ENCODE peak calls at places on chromosomes 7 and 10, in seven cellular contexts. One of them, this sample, is unnamed.

GRCh38 chr10:76942556-76943416 is 694.8 kb downstream of the KCNMA1 start:
- DNase-seq in IMR-90: peak; percentile 29
- DNase-seq in AG09309: no peak
- DNase-seq in hepatic stellate cell: peak; percentile 11
- DNase-seq in dorsolateral prefrontal cortex: no peak
- DNase-seq in GM20000: no peak
- DNase-seq in epithelial cell of prostate: no peak
- DNase-seq in this sample: no peak

GRCh38 chr10:61486738-61487396 is 33.7 kb upstream of the TMEM26 start:
- DNase-seq in AG09309: no peak
- DNase-seq in IMR-90: peak; percentile 52
- DNase-seq in hepatic stellate cell: peak; percentile 4
- DNase-seq in epithelial cell of prostate: no peak
- DNase-seq in dorsolateral prefrontal cortex: no peak
- DNase-seq in GM20000: no peak
- DNase-seq in this sample: no peak

GRCh38 chr7:100865971-100866720 is 1.0 kb upstream of the TRIP6 start:
- DNase-seq in IMR-90: no peak
- DNase-seq in dorsolateral prefrontal cortex: peak; percentile 91
- DNase-seq in GM20000: peak; percentile 45
- DNase-seq in AG09309: no peak
- DNase-seq in epithelial cell of prostate: no peak
- DNase-seq in hepatic stellate cell: no peak
- DNase-seq in this sample: peak; percentile 69

GRCh38 chr7:150351587-150352194 is 10.3 kb upstream of the RARRES2 start:
- DNase-seq in epithelial cell of prostate: no peak
- DNase-seq in hepatic stellate cell: no peak
- DNase-seq in IMR-90: peak; percentile 25
- DNase-seq in AG09309: no peak
- DNase-seq in dorsolateral prefrontal cortex: no peak
- DNase-seq in GM20000: no peak
- DNase-seq in this sample: no peak

GRCh38 chr7:41825927-41826480 is 123.1 kb upstream of the INHBA start:
- DNase-seq in AG09309: no peak
- DNase-seq in epithelial cell of prostate: no peak
- DNase-seq in hepatic stellate cell: no peak
- DNase-seq in dorsolateral prefrontal cortex: no peak
- DNase-seq in GM20000: no peak
- DNase-seq in IMR-90: peak; percentile 28
- DNase-seq in this sample: no peak

GRCh38 chr10:11724938-11725776 is 17.0 kb upstream of the ECHDC3 start:
- DNase-seq in dorsolateral prefrontal cortex: no peak
- DNase-seq in hepatic stellate cell: peak; percentile 75
- DNase-seq in GM20000: peak; percentile 75
- DNase-seq in IMR-90: peak; percentile 79
- DNase-seq in AG09309: peak; percentile 42
- DNase-seq in epithelial cell of prostate: peak; percentile 14
- DNase-seq in this sample: peak; percentile 40

GRCh38 chr7:70313251-70313650 is 715.0 kb downstream of the AUTS2 start:
- DNase-seq in dorsolateral prefrontal cortex: no peak
- DNase-seq in epithelial cell of prostate: no peak
- DNase-seq in AG09309: no peak
- DNase-seq in GM20000: no peak
- DNase-seq in IMR-90: no peak
- DNase-seq in hepatic stellate cell: no peak
- DNase-seq in this sample: no peak

GRCh38 chr10:98308602-98309365 is 40.8 kb upstream of the LOXL4 start:
- DNase-seq in GM20000: no peak
- DNase-seq in IMR-90: no peak
- DNase-seq in hepatic stellate cell: no peak
- DNase-seq in epithelial cell of prostate: no peak
- DNase-seq in AG09309: no peak
- DNase-seq in dorsolateral prefrontal cortex: no peak
- DNase-seq in this sample: no peak

GRCh38 chr10:10533417-10533816 is 484.3 kb upstream of the CELF2 start:
- DNase-seq in IMR-90: peak; percentile 49
- DNase-seq in AG09309: no peak
- DNase-seq in dorsolateral prefrontal cortex: no peak
- DNase-seq in GM20000: no peak
- DNase-seq in epithelial cell of prostate: peak; percentile 3
- DNase-seq in hepatic stellate cell: no peak
- DNase-seq in this sample: no peak

GRCh38 chr10:86644412-86645110 is 9.8 kb upstream of the OPN4 start:
- DNase-seq in hepatic stellate cell: no peak
- DNase-seq in AG09309: no peak
- DNase-seq in epithelial cell of prostate: no peak
- DNase-seq in dorsolateral prefrontal cortex: no peak
- DNase-seq in GM20000: peak; percentile 42
- DNase-seq in IMR-90: peak; percentile 27
- DNase-seq in this sample: no peak

GRCh38 chr10:45581497-45582385 is 90.8 kb downstream of the ZFAND4 start:
- DNase-seq in hepatic stellate cell: no peak
- DNase-seq in IMR-90: peak; percentile 29
- DNase-seq in dorsolateral prefrontal cortex: no peak
- DNase-seq in AG09309: no peak
- DNase-seq in epithelial cell of prostate: no peak
- DNase-seq in GM20000: no peak
- DNase-seq in this sample: no peak

GRCh38 chr7:143415696-143416095 is 7.0 kb upstream of the EPHA1 start:
- DNase-seq in epithelial cell of prostate: peak; percentile 50
- DNase-seq in AG09309: no peak
- DNase-seq in dorsolateral prefrontal cortex: no peak
- DNase-seq in IMR-90: peak; percentile 56
- DNase-seq in GM20000: no peak
- DNase-seq in hepatic stellate cell: no peak
- DNase-seq in this sample: no peak

GRCh38 chr7:138625849-138626230 is 75.3 kb downstream of the SVOPL start:
- DNase-seq in hepatic stellate cell: no peak
- DNase-seq in AG09309: no peak
- DNase-seq in epithelial cell of prostate: no peak
- DNase-seq in GM20000: no peak
- DNase-seq in dorsolateral prefrontal cortex: no peak
- DNase-seq in IMR-90: no peak
- DNase-seq in this sample: no peak

GRCh38 chr10:118521415-118522117 is 73.9 kb downstream of the PRLHR start:
- DNase-seq in IMR-90: no peak
- DNase-seq in epithelial cell of prostate: no peak
- DNase-seq in dorsolateral prefrontal cortex: no peak
- DNase-seq in AG09309: no peak
- DNase-seq in hepatic stellate cell: no peak
- DNase-seq in GM20000: no peak
- DNase-seq in this sample: no peak

GRCh38 chr7:130996841-130997231 is 262.8 kb upstream of the KLF14 start:
- DNase-seq in dorsolateral prefrontal cortex: no peak
- DNase-seq in GM20000: no peak
- DNase-seq in IMR-90: peak; percentile 61
- DNase-seq in AG09309: no peak
- DNase-seq in epithelial cell of prostate: peak; percentile 56
- DNase-seq in hepatic stellate cell: no peak
- DNase-seq in this sample: no peak

GRCh38 chr7:134619627-134620331 is 26.9 kb upstream of the BPGM start:
- DNase-seq in AG09309: peak; percentile 79
- DNase-seq in epithelial cell of prostate: peak; percentile 95
- DNase-seq in hepatic stellate cell: peak; percentile 34
- DNase-seq in IMR-90: peak; percentile 96
- DNase-seq in GM20000: no peak
- DNase-seq in dorsolateral prefrontal cortex: no peak
- DNase-seq in this sample: no peak

GRCh38 chr7:138363721-138364120 is 96.3 kb upstream of the TRIM24 start:
- DNase-seq in AG09309: no peak
- DNase-seq in dorsolateral prefrontal cortex: no peak
- DNase-seq in hepatic stellate cell: no peak
- DNase-seq in GM20000: no peak
- DNase-seq in epithelial cell of prostate: no peak
- DNase-seq in IMR-90: no peak
- DNase-seq in this sample: no peak

GRCh38 chr7:38311329-38311937 is 38.0 kb upstream of the TARP start:
- DNase-seq in GM20000: peak; percentile 70
- DNase-seq in hepatic stellate cell: peak; percentile 27
- DNase-seq in IMR-90: no peak
- DNase-seq in AG09309: no peak
- DNase-seq in epithelial cell of prostate: no peak
- DNase-seq in dorsolateral prefrontal cortex: no peak
- DNase-seq in this sample: no peak

GRCh38 chr10:119713744-119714483 is 11.9 kb upstream of the INPP5F start:
- DNase-seq in dorsolateral prefrontal cortex: no peak
- DNase-seq in epithelial cell of prostate: no peak
- DNase-seq in hepatic stellate cell: no peak
- DNase-seq in AG09309: no peak
- DNase-seq in GM20000: no peak
- DNase-seq in IMR-90: peak; percentile 21
- DNase-seq in this sample: no peak

GRCh38 chr10:109207361-109207760 is 716.0 kb downstream of the XPNPEP1 start:
- DNase-seq in dorsolateral prefrontal cortex: no peak
- DNase-seq in AG09309: no peak
- DNase-seq in GM20000: no peak
- DNase-seq in IMR-90: no peak
- DNase-seq in hepatic stellate cell: no peak
- DNase-seq in epithelial cell of prostate: no peak
- DNase-seq in this sample: no peak

GRCh38 chr10:102712843-102713242 is 1.4 kb downstream of the ARL3 start:
- DNase-seq in hepatic stellate cell: no peak
- DNase-seq in GM20000: no peak
- DNase-seq in AG09309: no peak
- DNase-seq in dorsolateral prefrontal cortex: no peak
- DNase-seq in IMR-90: no peak
- DNase-seq in epithelial cell of prostate: no peak
- DNase-seq in this sample: no peak

GRCh38 chr10:120691623-120692022 is 159.5 kb upstream of the WDR11 start:
- DNase-seq in dorsolateral prefrontal cortex: no peak
- DNase-seq in GM20000: no peak
- DNase-seq in IMR-90: no peak
- DNase-seq in hepatic stellate cell: no peak
- DNase-seq in epithelial cell of prostate: no peak
- DNase-seq in AG09309: no peak
- DNase-seq in this sample: no peak

GRCh38 chr10:107159871-107160270 is 4.6 kb downstream of the SORCS1 start:
- DNase-seq in epithelial cell of prostate: no peak
- DNase-seq in GM20000: no peak
- DNase-seq in hepatic stellate cell: no peak
- DNase-seq in IMR-90: no peak
- DNase-seq in dorsolateral prefrontal cortex: no peak
- DNase-seq in AG09309: no peak
- DNase-seq in this sample: no peak

GRCh38 chr7:78253850-78254249 is 455.3 kb downstream of the PHTF2 start:
- DNase-seq in IMR-90: no peak
- DNase-seq in hepatic stellate cell: no peak
- DNase-seq in epithelial cell of prostate: no peak
- DNase-seq in dorsolateral prefrontal cortex: no peak
- DNase-seq in GM20000: no peak
- DNase-seq in AG09309: no peak
- DNase-seq in this sample: no peak

GRCh38 chr10:72764151-72764550 is 72.2 kb downstream of the MCU start:
- DNase-seq in AG09309: peak; percentile 95
- DNase-seq in dorsolateral prefrontal cortex: no peak
- DNase-seq in IMR-90: peak; percentile 83
- DNase-seq in hepatic stellate cell: peak; percentile 21
- DNase-seq in GM20000: no peak
- DNase-seq in epithelial cell of prostate: no peak
- DNase-seq in this sample: no peak

GRCh38 chr10:2225609-2226008 is 488.3 kb upstream of the ADARB2 start:
- DNase-seq in epithelial cell of prostate: no peak
- DNase-seq in IMR-90: no peak
- DNase-seq in GM20000: no peak
- DNase-seq in dorsolateral prefrontal cortex: no peak
- DNase-seq in AG09309: no peak
- DNase-seq in hepatic stellate cell: no peak
- DNase-seq in this sample: no peak

GRCh38 chr10:3426190-3426845 is 253.7 kb upstream of the PITRM1 start:
- DNase-seq in hepatic stellate cell: peak; percentile 59
- DNase-seq in IMR-90: peak; percentile 82
- DNase-seq in AG09309: no peak
- DNase-seq in epithelial cell of prostate: peak; percentile 8
- DNase-seq in GM20000: no peak
- DNase-seq in dorsolateral prefrontal cortex: no peak
- DNase-seq in this sample: no peak